ENCODE peak calls at places on chromosomes 7 and 10, in seven cellular contexts. V is foreskin keratinocyte, U is Peyer's patch, J is uterus, X is coronary artery, R is right lobe of liver, Y is mammary epithelial cell. D is an unnamed sample.

GRCh38 chr7:110264288-110264687 is 826.6 kb upstream of the LRRN3 start:
- DNase-seq in V (no peak), U (no peak), J (no peak), X (no peak), R (no peak), Y (no peak), D (no peak)

GRCh38 chr10:37948210-37948609 is 28.2 kb downstream of the ZNF25 start:
- DNase-seq in V (no peak), U (no peak), J (no peak), X (no peak), R (no peak), Y (no peak), D (no peak)

GRCh38 chr7:30787476-30787875 is 16.3 kb downstream of the MINDY4 start:
- DNase-seq in V (no peak), U (no peak), J (no peak), X (no peak), R (no peak), Y (no peak), D (no peak)

GRCh38 chr7:144022169-144022568 is 22.0 kb downstream of the OR6B1 start:
- DNase-seq in V (no peak), U (no peak), J (no peak), X (no peak), R (no peak), Y (no peak), D (no peak)

GRCh38 chr7:370775-371118 is 80.8 kb downstream of the FOXL3 start:
- DNase-seq in V (no peak), U (no peak), J (no peak), X (no peak), R (no peak), Y (no peak), D (no peak)

GRCh38 chr7:22357311-22358175 is 589 bp upstream of the RAPGEF5 start:
- DNase-seq in V (peak), U (no peak), J (no peak), X (no peak), R (no peak), Y (peak), D (peak)

GRCh38 chr10:124093076-124093773 is at the start of gene CHST15:
- DNase-seq in V (peak), U (peak), J (no peak), X (peak), R (peak), Y (peak), D (peak)

GRCh38 chr10:28585076-28585475 is 52.2 kb downstream of the WAC start:
- DNase-seq in V (no peak), U (no peak), J (no peak), X (no peak), R (no peak), Y (no peak), D (no peak)

GRCh38 chr10:118963963-118964362 is 65.6 kb upstream of the NANOS1 start:
- DNase-seq in V (no peak), U (no peak), J (no peak), X (peak), R (no peak), Y (no peak), D (no peak)

GRCh38 chr10:126921974-126922525 is 16.8 kb downstream of the DOCK1 start:
- DNase-seq in V (peak), U (no peak), J (no peak), X (no peak), R (no peak), Y (peak), D (no peak)

GRCh38 chr7:151011097-151011409 is 13.2 kb downstream of the ATG9B start:
- DNase-seq in V (no peak), U (no peak), J (no peak), X (no peak), R (no peak), Y (no peak), D (no peak)

GRCh38 chr10:4947039-4947634 is 16.1 kb upstream of the AKR1C1 start:
- DNase-seq in V (no peak), U (no peak), J (no peak), X (no peak), R (no peak), Y (no peak), D (no peak)

GRCh38 chr10:110502072-110502845 is 4.6 kb downstream of the DUSP5 start:
- DNase-seq in V (no peak), U (no peak), J (no peak), X (no peak), R (no peak), Y (no peak), D (no peak)

GRCh38 chr10:113720386-113720785 is 31.1 kb upstream of the PLEKHS1 start:
- DNase-seq in V (no peak), U (no peak), J (no peak), X (no peak), R (no peak), Y (no peak), D (no peak)

GRCh38 chr7:24722386-24723177 is 34.7 kb downstream of the GSDME start:
- DNase-seq in V (no peak), U (peak), J (no peak), X (peak), R (no peak), Y (no peak), D (no peak)

GRCh38 chr10:21888959-21889358 is 114.6 kb downstream of the DNAJC1 start:
- DNase-seq in V (no peak), U (no peak), J (no peak), X (no peak), R (no peak), Y (no peak), D (no peak)

GRCh38 chr10:118583611-118584010 is 11.8 kb downstream of the PRLHR start:
- DNase-seq in V (peak), U (no peak), J (no peak), X (no peak), R (no peak), Y (no peak), D (no peak)

GRCh38 chr10:62584216-62584615 is 210.0 kb downstream of the ZNF365 start:
- DNase-seq in V (no peak), U (no peak), J (no peak), X (no peak), R (no peak), Y (peak), D (no peak)

GRCh38 chr10:105434970-105435369 is 793.9 kb downstream of the SORCS3 start:
- DNase-seq in V (no peak), U (no peak), J (no peak), X (no peak), R (no peak), Y (no peak), D (no peak)

GRCh38 chr7:125136341-125136740 is 206.7 kb upstream of the POT1 start:
- DNase-seq in V (peak), U (no peak), J (no peak), X (no peak), R (no peak), Y (peak), D (peak)

GRCh38 chr7:69283421-69283820 is 314.9 kb upstream of the AUTS2 start:
- DNase-seq in V (no peak), U (no peak), J (peak), X (peak), R (no peak), Y (no peak), D (no peak)

GRCh38 chr10:77391605-77392235 is 245.9 kb downstream of the KCNMA1 start:
- DNase-seq in V (peak), U (peak), J (peak), X (peak), R (peak), Y (peak), D (no peak)

GRCh38 chr7:100122067-100122466 is 2.6 kb downstream of the CNPY4 start:
- DNase-seq in V (no peak), U (no peak), J (no peak), X (no peak), R (no peak), Y (no peak), D (no peak)

GRCh38 chr7:15602236-15602635 is 40.4 kb upstream of the AGMO start:
- DNase-seq in V (peak), U (no peak), J (no peak), X (no peak), R (no peak), Y (no peak), D (no peak)

GRCh38 chr7:103423467-103424179 is 22.4 kb downstream of the SLC26A5 start:
- DNase-seq in V (no peak), U (no peak), J (no peak), X (no peak), R (no peak), Y (no peak), D (no peak)

GRCh38 chr7:150393325-150393724 is 14.2 kb downstream of the ZNF775 start:
- DNase-seq in V (no peak), U (no peak), J (no peak), X (no peak), R (no peak), Y (no peak), D (no peak)

GRCh38 chr7:92916751-92917369 is 80.5 kb upstream of the CDK6 start:
- DNase-seq in V (peak), U (no peak), J (no peak), X (no peak), R (no peak), Y (peak), D (no peak)

GRCh38 chr10:1654247-1654646 is 83.1 kb downstream of the ADARB2 start:
- DNase-seq in V (no peak), U (no peak), J (no peak), X (peak), R (no peak), Y (no peak), D (no peak)

GRCh38 chr10:60646966-60647796 is 131.1 kb upstream of the CDK1 start:
- DNase-seq in V (peak), U (no peak), J (peak), X (no peak), R (no peak), Y (peak), D (no peak)

GRCh38 chr7:5594616-5595544 is 171.2 kb upstream of the TNRC18 start:
- DNase-seq in V (no peak), U (no peak), J (no peak), X (no peak), R (no peak), Y (peak), D (no peak)

GRCh38 chr7:112362796-112363195 is 87.5 kb upstream of the IFRD1 start:
- DNase-seq in V (no peak), U (no peak), J (no peak), X (no peak), R (no peak), Y (no peak), D (no peak)

GRCh38 chr7:130276796-130277762 is 10.4 kb downstream of the CPA2 start:
- DNase-seq in V (peak), U (no peak), J (no peak), X (no peak), R (no peak), Y (peak), D (no peak)

GRCh38 chr7:28383949-28384348 is 28.4 kb upstream of the CREB5 start:
- DNase-seq in V (no peak), U (no peak), J (no peak), X (no peak), R (no peak), Y (no peak), D (no peak)

GRCh38 chr10:127919418-127920191 is 12.7 kb downstream of the PTPRE start:
- DNase-seq in V (no peak), U (no peak), J (no peak), X (no peak), R (no peak), Y (no peak), D (no peak)

GRCh38 chr10:66257801-66258200 is 668.0 kb upstream of the LRRTM3 start:
- DNase-seq in V (no peak), U (no peak), J (no peak), X (no peak), R (no peak), Y (no peak), D (no peak)
- H3K27ac ChIP-seq in V (no peak), U (no peak), J (no peak), X (no peak), R (no peak), Y (no peak), D (no peak)

GRCh38 chr7:50351267-50351666 is 46.8 kb downstream of the IKZF1 start:
- DNase-seq in V (no peak), U (no peak), J (no peak), X (no peak), R (no peak), Y (no peak), D (no peak)
- H3K27ac ChIP-seq in V (no peak), U (peak), J (no peak), X (no peak), R (no peak), Y (no peak), D (no peak)

GRCh38 chr10:51590802-51591201 is 108.6 kb downstream of the CSTF2T start:
- DNase-seq in V (no peak), U (no peak), J (no peak), X (no peak), R (no peak), Y (no peak), D (no peak)
- H3K27ac ChIP-seq in V (no peak), U (no peak), J (no peak), X (no peak), R (no peak), Y (no peak), D (no peak)

GRCh38 chr10:95444792-95445191 is 116.4 kb downstream of the SORBS1 start:
- DNase-seq in V (no peak), U (no peak), J (no peak), X (no peak), R (no peak), Y (no peak), D (no peak)

GRCh38 chr10:95443636-95444035 is 117.5 kb downstream of the SORBS1 start:
- DNase-seq in V (no peak), U (no peak), J (no peak), X (no peak), R (no peak), Y (no peak), D (no peak)

GRCh38 chr10:95445837-95446347 is 115.3 kb downstream of the SORBS1 start:
- DNase-seq in V (peak), U (no peak), J (peak), X (peak), R (peak), Y (peak), D (no peak)

GRCh38 chr10:95447733-95448132 is 113.4 kb downstream of the SORBS1 start:
- DNase-seq in V (no peak), U (no peak), J (peak), X (peak), R (no peak), Y (no peak), D (no peak)

DNA sequence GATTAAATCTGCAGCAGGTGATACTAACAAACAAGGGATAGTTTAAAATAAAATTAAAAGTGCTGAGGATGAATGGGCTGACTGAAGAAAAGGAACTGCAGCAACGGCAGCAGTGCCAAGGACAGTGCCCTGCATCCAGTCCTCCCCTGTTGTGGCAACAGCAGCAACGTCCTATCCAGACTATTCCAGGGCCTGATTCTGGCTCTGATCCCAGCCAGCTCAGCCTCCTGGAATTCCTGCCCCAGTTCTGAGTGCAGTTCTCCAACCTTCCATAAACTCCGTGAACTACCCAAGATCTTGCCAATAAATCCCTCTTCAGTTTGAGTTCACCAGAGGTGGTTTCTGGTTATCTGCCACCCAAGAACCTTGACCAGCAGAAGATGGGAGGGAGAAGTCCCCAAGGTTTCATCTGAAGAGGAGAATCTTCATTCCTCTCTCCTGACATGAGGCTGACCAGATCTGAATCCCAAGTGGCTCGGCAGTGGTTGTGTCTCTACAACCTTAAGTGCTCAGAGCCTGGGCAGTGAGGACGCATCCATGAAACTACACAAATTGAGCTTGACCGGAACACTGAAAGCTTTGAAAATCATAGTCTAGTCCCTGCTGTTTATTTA is 115.8 kb downstream of the SORBS1 start:
- DNase-seq in V (peak), U (no peak), J (peak), X (peak), R (peak), Y (peak), D (no peak)
- H3K27ac ChIP-seq in V (no peak), U (peak), J (peak), X (peak), R (peak), Y (peak), D (peak)

GRCh38 chr7:104972510-104972909 is 41.5 kb upstream of the KMT2E start:
- DNase-seq in V (peak), U (no peak), J (no peak), X (no peak), R (no peak), Y (no peak), D (no peak)

GRCh38 chr7:104976966-104977636 is 36.9 kb upstream of the KMT2E start:
- DNase-seq in V (no peak), U (no peak), J (no peak), X (no peak), R (no peak), Y (no peak), D (no peak)

GRCh38 chr7:104973227-104973626 is 40.8 kb upstream of the KMT2E start:
- DNase-seq in V (peak), U (no peak), J (no peak), X (no peak), R (no peak), Y (peak), D (peak)

GRCh38 chr7:104971290-104972071 is 42.5 kb upstream of the KMT2E start:
- DNase-seq in V (peak), U (no peak), J (no peak), X (no peak), R (no peak), Y (peak), D (peak)

GRCh38 chr7:104973909-104974415 is 40.0 kb upstream of the KMT2E start:
- DNase-seq in V (peak), U (no peak), J (no peak), X (no peak), R (no peak), Y (peak), D (no peak)
- H3K27ac ChIP-seq in V (peak), U (peak), J (peak), X (peak), R (no peak), Y (peak), D (peak)

DNA sequence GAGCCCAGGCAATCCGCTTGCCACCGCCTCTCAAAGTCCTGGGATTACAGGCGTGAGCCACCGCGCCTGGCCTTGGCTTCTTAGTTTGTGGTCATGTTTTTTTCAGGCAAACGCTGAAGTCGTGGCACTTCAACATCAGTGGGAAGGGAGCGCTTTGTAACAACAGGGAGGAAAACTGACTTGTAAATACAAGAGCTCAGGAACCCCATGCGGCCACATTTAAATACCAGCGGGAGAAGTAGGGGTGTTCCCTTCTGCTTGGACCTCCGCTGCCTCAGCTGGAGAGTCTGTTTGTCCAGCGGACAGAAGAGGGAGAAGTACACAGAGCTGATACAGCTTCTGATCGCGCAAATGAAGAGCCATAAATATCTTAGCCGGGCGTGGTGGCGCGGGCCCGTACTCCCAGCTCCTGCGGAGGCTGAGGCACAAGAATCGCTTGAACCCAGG is 108.7 kb upstream of the KMT2C start:
- DNase-seq in V (no peak), U (no peak), J (no peak), X (no peak), R (no peak), Y (no peak), D (no peak)
- H3K27ac ChIP-seq in V (no peak), U (no peak), J (no peak), X (no peak), R (no peak), Y (no peak), D (no peak)

DNA sequence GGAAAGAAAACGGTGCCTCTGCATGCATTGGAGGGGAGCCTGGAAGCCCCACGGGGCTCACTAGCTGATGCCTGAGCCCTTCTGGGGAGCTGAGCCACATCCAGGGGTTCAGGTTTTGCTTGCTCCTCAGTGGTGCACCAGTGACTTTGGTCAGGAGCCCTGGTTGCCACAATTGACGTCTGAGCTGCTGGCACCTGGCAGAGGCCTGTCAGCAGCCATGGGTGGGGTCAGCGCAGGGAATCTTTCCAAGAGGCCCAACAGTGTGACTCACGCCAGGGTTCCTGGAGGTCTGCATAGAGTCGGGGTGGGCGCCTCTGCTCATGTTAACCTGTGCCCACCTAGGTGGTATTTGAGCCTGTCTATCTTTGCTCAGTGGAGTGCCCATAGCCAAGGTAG is 138.7 kb downstream of the NEURL1 start:
- DNase-seq in V (no peak), U (no peak), J (no peak), X (no peak), R (no peak), Y (no peak), D (no peak)
- H3K27ac ChIP-seq in V (no peak), U (no peak), J (no peak), X (no peak), R (no peak), Y (no peak), D (no peak)

DNA sequence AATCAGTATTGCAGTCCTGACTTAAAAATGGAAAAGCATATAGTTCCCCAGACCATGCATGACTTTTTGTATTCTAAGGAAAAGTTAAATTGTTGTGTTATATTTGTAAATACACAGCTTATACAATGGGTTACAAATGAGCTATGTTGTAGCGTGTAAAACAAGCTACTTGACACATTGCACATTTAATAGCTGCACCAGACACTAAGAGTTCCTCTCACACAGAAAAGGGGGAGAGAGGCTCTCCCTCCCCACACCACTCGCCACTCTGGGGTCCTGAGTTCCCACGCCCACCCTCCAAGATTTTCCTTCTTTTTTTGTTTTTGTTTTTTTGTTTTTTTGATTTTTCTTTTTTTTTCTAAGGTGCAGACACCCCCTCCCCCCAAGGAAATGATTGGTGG is 6.3 kb downstream of the KLF6 start:
- DNase-seq in V (peak), U (no peak), J (no peak), X (peak), R (no peak), Y (no peak), D (no peak)
- H3K27ac ChIP-seq in V (peak), U (peak), J (peak), X (peak), R (peak), Y (peak), D (peak)

GRCh38 chr7:75688200-75689136 is 50.3 kb downstream of the HIP1 start:
- DNase-seq in V (no peak), U (peak), J (no peak), X (no peak), R (no peak), Y (no peak), D (no peak)
- H3K27ac ChIP-seq in V (no peak), U (no peak), J (no peak), X (no peak), R (no peak), Y (no peak), D (no peak)

GRCh38 chr7:1560620-1561031 is 4.6 kb upstream of the TMEM184A start:
- DNase-seq in V (no peak), U (no peak), J (no peak), X (no peak), R (no peak), Y (no peak), D (no peak)

GRCh38 chr7:1558181-1558811 is 2.3 kb upstream of the TMEM184A start:
- DNase-seq in V (no peak), U (no peak), J (no peak), X (no peak), R (peak), Y (no peak), D (no peak)

GRCh38 chr7:1557771-1558170 is 1.8 kb upstream of the TMEM184A start:
- DNase-seq in V (no peak), U (no peak), J (no peak), X (no peak), R (peak), Y (no peak), D (no peak)

GRCh38 chr7:1559626-1560590 is 3.9 kb upstream of the TMEM184A start:
- DNase-seq in V (peak), U (no peak), J (no peak), X (no peak), R (no peak), Y (peak), D (no peak)

GRCh38 chr7:1558841-1559625 is 3.0 kb upstream of the TMEM184A start:
- DNase-seq in V (no peak), U (no peak), J (no peak), X (no peak), R (no peak), Y (no peak), D (no peak)
- H3K27ac ChIP-seq in V (no peak), U (no peak), J (no peak), X (no peak), R (no peak), Y (no peak), D (peak)

D was measured in epithelial cell of prostate.